ENCODE peak calls at places on chromosome 7, in four cellular contexts. P is heart left ventricle; B is CD8-positive, alpha-beta memory T cell; E is mesendoderm. G is an unnamed sample.

GRCh38 chr7:114819629-114820362 is 102.1 kb upstream of the MDFIC start:
- DNase-seq in B (no peak), E (no peak), P (no peak), G (no peak)

GRCh38 chr7:40297741-40298311 is 163.0 kb downstream of the SUGCT start:
- DNase-seq in E (no peak), P (no peak), B (no peak), G (no peak)

GRCh38 chr7:37709631-37710509 is 26.3 kb downstream of the GPR141 start:
- DNase-seq in P (no peak), E (no peak), B (no peak), G (no peak)

GRCh38 chr7:44235582-44236332 is 35.0 kb downstream of the YKT6 start:
- DNase-seq in E (no peak), P (no peak), B (no peak), G (no peak)

GRCh38 chr7:38147005-38147404 is 31.0 kb upstream of the STARD3NL start:
- DNase-seq in B (no peak), E (peak), P (no peak), G (no peak)

GRCh38 chr7:101226686-101227085 is 8.7 kb downstream of the ZNHIT1 start:
- DNase-seq in E (no peak), B (no peak), P (no peak), G (no peak)

GRCh38 chr7:77409739-77410545 is 6.2 kb downstream of the GSAP start:
- DNase-seq in P (no peak), E (no peak), B (no peak), G (no peak)

GRCh38 chr7:134706468-134706867 is 59.8 kb downstream of the BPGM start:
- DNase-seq in P (no peak), B (no peak), E (no peak), G (no peak)

GRCh38 chr7:23357190-23358093 is 58.3 kb downstream of the MALSU1 start:
- DNase-seq in P (no peak), E (peak), B (no peak), G (no peak)